ENCODE peak calls at places on chromosomes 6 and 20, in ten cellular contexts. Y, A, J, F, D, C, S, Q, L and P are unnamed samples.

GRCh38 chr6:105902401-105903031 is 183.6 kb upstream of the PRDM1 start:
- DNase-seq in J (no peak), Y (no peak), D (no peak), A (no peak), C (no peak), L (no peak), Q (no peak), S (no peak), F (no peak), P (no peak)

GRCh38 chr20:57772349-57772964 is 62.6 kb upstream of the PMEPA1 start:
- DNase-seq in F (no peak), L (no peak), S (no peak), A (no peak), Q (peak; percentile 33), C (no peak), D (peak; percentile 34), J (no peak), Y (no peak), P (peak; percentile 17)

GRCh38 chr6:95576621-95577316 is 566 bp upstream of the MANEA start:
- DNase-seq in F (no peak), C (no peak), S (no peak), D (no peak), Q (no peak), Y (no peak), J (no peak), A (no peak), L (no peak), P (no peak)

GRCh38 chr20:35291654-35292503 is at the start of gene FAM83C:
- DNase-seq in S (no peak), Q (no peak), L (no peak), D (no peak), J (no peak), C (no peak), F (no peak), A (no peak), Y (no peak), P (no peak)

GRCh38 chr6:159826968-159827647 is 27.0 kb downstream of the PNLDC1 start:
- DNase-seq in Q (no peak), S (no peak), F (no peak), A (no peak), L (no peak), Y (no peak), C (no peak), J (no peak), D (no peak), P (no peak)

GRCh38 chr20:4666001-4666470 is 55.7 kb upstream of the PRND start:
- DNase-seq in F (no peak), L (no peak), D (peak; percentile 71), S (no peak), C (no peak), A (no peak), Y (no peak), J (no peak), Q (no peak), P (peak; percentile 35)

GRCh38 chr6:3252861-3253596 is 5.7 kb upstream of the PSMG4 start:
- DNase-seq in C (no peak), L (no peak), Y (no peak), F (no peak), J (no peak), S (no peak), Q (peak; percentile 62), A (no peak), D (no peak), P (no peak)

GRCh38 chr6:25676775-25677174 is 24.8 kb downstream of the SCGN start:
- DNase-seq in F (no peak), Y (no peak), Q (no peak), C (no peak), J (no peak), A (no peak), D (no peak), S (no peak), L (no peak), P (no peak)

GRCh38 chr6:73382462-73383113 is 12.0 kb upstream of the DDX43 start:
- DNase-seq in D (no peak), Q (no peak), S (no peak), F (no peak), Y (no peak), L (no peak), C (no peak), J (no peak), A (no peak), P (no peak)

GRCh38 chr6:55958790-55959189 is 83.4 kb upstream of the BMP5 start:
- DNase-seq in L (peak; percentile 17), Q (no peak), C (no peak), A (no peak), D (no peak), Y (no peak), J (no peak), S (no peak), F (no peak), P (no peak)

GRCh38 chr6:35506536-35506935 is 6.2 kb downstream of the TULP1 start:
- DNase-seq in J (no peak), Q (no peak), Y (no peak), F (no peak), D (no peak), L (no peak), S (no peak), C (no peak), A (no peak), P (no peak)

GRCh38 chr6:165716886-165717285 is 53.8 kb upstream of the PDE10A start:
- DNase-seq in Q (no peak), J (no peak), Y (no peak), L (no peak), F (no peak), S (no peak), D (no peak), A (no peak), C (no peak), P (no peak)

GRCh38 chr6:154113392-154113791 is 74.4 kb downstream of the OPRM1 start:
- DNase-seq in J (no peak), Y (no peak), L (no peak), A (no peak), C (no peak), D (no peak), F (no peak), S (no peak), Q (no peak), P (no peak)

GRCh38 chr20:36806049-36806448 is 32.5 kb upstream of the DSN1 start:
- DNase-seq in F (no peak), S (no peak), Q (no peak), D (no peak), C (no peak), J (no peak), Y (no peak), A (no peak), L (no peak), P (no peak)

GRCh38 chr6:144361027-144361426 is 75.9 kb downstream of the UTRN start:
- DNase-seq in S (no peak), C (no peak), J (no peak), Y (no peak), A (no peak), F (no peak), L (no peak), D (no peak), Q (no peak), P (no peak)

GRCh38 chr20:33015700-33016580 is 8.4 kb downstream of the BPIFB2 start:
- DNase-seq in J (no peak), Y (no peak), L (no peak), A (no peak), F (no peak), S (no peak), Q (no peak), C (no peak), D (no peak), P (no peak)

GRCh38 chr6:28775052-28775376 is 148.8 kb downstream of the TRIM27 start:
- DNase-seq in D (no peak), A (no peak), C (no peak), S (no peak), F (no peak), L (no peak), Q (no peak), Y (no peak), J (no peak), P (no peak)
- H3K27me3 ChIP-seq in D (peaks cover 21% of the 10 kb centered on the region), A (peaks cover 15% of the 10 kb centered on the region), C (peaks cover 3% of the 10 kb centered on the region), S (peaks cover 100% of the 10 kb centered on the region), F (peaks cover 62% of the 10 kb centered on the region), L (peaks cover 90% of the 10 kb centered on the region), Q (peaks cover 54% of the 10 kb centered on the region), Y (peaks cover 100% of the 10 kb centered on the region), J (peaks cover 5% of the 10 kb centered on the region), P (peaks cover 97% of the 10 kb centered on the region)

DNA sequence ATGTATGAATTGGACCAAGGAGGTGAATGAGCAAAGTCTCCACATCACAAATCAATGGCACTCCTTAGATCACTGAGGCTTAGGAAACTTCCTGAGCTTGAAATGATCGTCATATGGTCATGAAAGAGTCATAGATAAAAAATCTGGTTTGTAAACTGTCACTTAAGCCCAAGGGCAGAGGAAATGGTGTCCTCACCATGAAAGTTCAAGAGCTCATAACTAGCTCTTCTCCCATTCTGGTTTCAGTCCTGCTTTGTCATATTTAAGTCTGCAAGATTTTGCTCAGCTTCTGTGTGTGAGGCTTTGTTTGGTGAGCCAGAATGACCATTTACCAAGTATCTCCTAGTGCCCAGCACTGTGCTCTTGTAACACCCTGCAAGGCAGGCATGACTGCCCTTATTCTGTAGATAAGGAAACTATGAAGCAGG is 60.5 kb downstream of the GJA10 start:
- DNase-seq in C (no peak), Q (no peak), D (no peak), F (no peak), J (no peak), S (no peak), L (no peak), A (no peak), Y (no peak), P (no peak)
- H3K27ac ChIP-seq in C (no peak overlapping the region), Q (no peak overlapping the region), D (no peak overlapping the region), F (no peak overlapping the region), J (no peak overlapping the region), S (no peak overlapping the region), L (no peak overlapping the region), A (no peak overlapping the region), Y (no peak overlapping the region), P (peak overlapping the region; percentile 51)

GRCh38 chr6:32460528-32460927 is 20.8 kb downstream of the HLA-DRA start:
- DNase-seq in Q (no peak), C (no peak), Y (no peak), F (no peak), J (no peak), S (no peak), L (no peak), D (no peak), A (no peak), P (no peak)
- TF ChIP-seq CTCF in Q (no peak), C (no peak), Y (no peak), F (no peak), J (no peak), S (no peak), L (no peak), D (no peak), A (no peak), P (no peak)

GRCh38 chr6:6931047-6932025 is 176.4 kb upstream of the RREB1 start:
- DNase-seq in A (no peak), Y (no peak), S (no peak), D (no peak), C (no peak), J (no peak), L (no peak), F (no peak), Q (no peak), P (no peak)
- H3K27me3 ChIP-seq in A (no peaks in the 10 kb centered on the region), Y (peaks cover 4% of the 10 kb centered on the region), S (no peaks in the 10 kb centered on the region), D (no peaks in the 10 kb centered on the region), C (no peaks in the 10 kb centered on the region), J (no peaks in the 10 kb centered on the region), L (no peaks in the 10 kb centered on the region), F (no peaks in the 10 kb centered on the region), Q (no peaks in the 10 kb centered on the region), P (no peaks in the 10 kb centered on the region)

GRCh38 chr6:158639056-158639455 is 5.5 kb downstream of the DYNLT1 start:
- DNase-seq in A (no peak), F (no peak), S (no peak), D (no peak), C (no peak), L (no peak), J (no peak), Q (peak; percentile 32), Y (no peak), P (no peak)
- H3K27ac ChIP-seq in A (no peak overlapping the region), F (peak overlapping the region; percentile 8), S (peak overlapping the region; percentile 94), D (no peak overlapping the region), C (no peak overlapping the region), L (no peak overlapping the region), J (no peak overlapping the region), Q (no peak overlapping the region), Y (no peak overlapping the region), P (no peak overlapping the region)